ENCODE peak calls at places on chromosome 14, in four cellular contexts. W is progenitor cell of endocrine pancreas, J is AG09309, M is NCI-H2029 treated with DMSO at 0.1 percent for 48 hours. S is an unnamed sample.

GRCh38 chr14:103185051-103186027 is 62.1 kb downstream of the TNFAIP2 start:
- DNase-seq in W (no peak), J (no peak), M (no peak), S (no peak)

GRCh38 chr14:45359766-45360165 is 106.8 kb upstream of the MIS18BP1 start:
- DNase-seq in W (no peak), J (no peak), M (no peak), S (no peak)

GRCh38 chr14:66066991-66067788 is 419.0 kb upstream of the CCDC196 start:
- DNase-seq in W (no peak), J (no peak), M (no peak), S (no peak)

GRCh38 chr14:64109821-64110554 is 184.2 kb downstream of the ESR2 start:
- DNase-seq in W (no peak), J (no peak), M (no peak), S (no peak)

GRCh38 chr14:21860172-21860571 is 186.6 kb upstream of the OR4E1 start:
- DNase-seq in W (no peak), J (no peak), M (no peak), S (no peak)

GRCh38 chr14:96723946-96724345 is 73.2 kb upstream of the VRK1 start:
- DNase-seq in W (no peak), J (no peak), M (no peak), S (no peak)

GRCh38 chr14:94139006-94139405 is 9.6 kb upstream of the IFI27L2 start:
- DNase-seq in W (no peak), J (no peak), M (no peak), S (no peak)

GRCh38 chr14:100159107-100159864 is at the start of gene DEGS2:
- DNase-seq in W (peak), J (no peak), M (no peak), S (no peak)

GRCh38 chr14:61894452-61895077 is 132.3 kb downstream of the SNAPC1 start:
- DNase-seq in W (peak), J (peak), M (peak), S (no peak)

GRCh38 chr14:61252354-61253063 is 28.6 kb downstream of the TMEM30B start:
- DNase-seq in W (peak), J (peak), M (peak), S (peak)

GRCh38 chr14:98512501-98513251 is 759.3 kb downstream of the BCL11B start:
- DNase-seq in W (no peak), J (no peak), M (no peak), S (no peak)

GRCh38 chr14:75609606-75610476 is 31.4 kb downstream of the FLVCR2 start:
- DNase-seq in W (no peak), J (no peak), M (no peak), S (no peak)

GRCh38 chr14:99266181-99267178 is 5.5 kb downstream of the BCL11B start:
- DNase-seq in W (peak), J (peak), M (no peak), S (no peak)

GRCh38 chr14:21723431-21724045 is 49.9 kb upstream of the OR4E1 start:
- DNase-seq in W (no peak), J (no peak), M (no peak), S (no peak)

GRCh38 chr14:53533384-53533975 is 380.4 kb upstream of the DDHD1 start:
- DNase-seq in W (no peak), J (no peak), M (no peak), S (no peak)

GRCh38 chr14:85481471-85481870 is 48.5 kb upstream of the FLRT2 start:
- DNase-seq in W (no peak), J (no peak), M (no peak), S (peak)

GRCh38 chr14:87522575-87522974 is 470.4 kb downstream of the GALC start:
- DNase-seq in W (no peak), J (no peak), M (no peak), S (peak)

GRCh38 chr14:33118653-33119052 is 180.0 kb downstream of the NPAS3 start:
- DNase-seq in W (no peak), J (no peak), M (peak), S (no peak)

GRCh38 chr14:105986896-105987284 is 460.5 kb downstream of the TMEM121 start:
- DNase-seq in W (no peak), J (no peak), M (no peak), S (no peak)

GRCh38 chr14:69460093-69460701 is 24.3 kb upstream of the PLEKHD1 start:
- DNase-seq in W (peak), J (peak), M (peak), S (peak)

GRCh38 chr14:59004012-59004411 is 184.5 kb upstream of the DAAM1 start:
- DNase-seq in W (no peak), J (no peak), M (no peak), S (no peak)

GRCh38 chr14:90507428-90507827 is 110.6 kb downstream of the CALM1 start:
- DNase-seq in W (no peak), J (no peak), M (no peak), S (no peak)

GRCh38 chr14:79278798-79279644 is 932.3 kb downstream of the DIO2 start:
- DNase-seq in W (peak), J (peak), M (no peak), S (peak)

GRCh38 chr14:29663281-29663801 is 264.3 kb downstream of the PRKD1 start:
- DNase-seq in W (no peak), J (no peak), M (no peak), S (no peak)

GRCh38 chr14:77158175-77158908 is 16.8 kb upstream of the ZDHHC22 start:
- DNase-seq in W (no peak), J (peak), M (no peak), S (no peak)

GRCh38 chr14:104103061-104104005 is 17.8 kb downstream of the ASPG start:
- DNase-seq in W (no peak), J (no peak), M (no peak), S (no peak)

GRCh38 chr14:56794088-56794556 is 16.2 kb downstream of the OTX2 start:
- DNase-seq in W (no peak), J (no peak), M (no peak), S (no peak)

GRCh38 chr14:77355811-77356210 is 21.1 kb downstream of the TMED8 start:
- DNase-seq in W (no peak), J (no peak), M (no peak), S (no peak)

GRCh38 chr14:52189330-52189729 is 78.2 kb upstream of the PTGDR start:
- DNase-seq in W (no peak), J (no peak), M (no peak), S (no peak)

GRCh38 chr14:55781046-55781445 is 201.0 kb downstream of the KTN1 start:
- DNase-seq in W (no peak), J (no peak), M (no peak), S (no peak)

GRCh38 chr14:76762617-76763361 is 1.5 kb downstream of the VASH1 start:
- DNase-seq in W (no peak), J (no peak), M (no peak), S (no peak)

GRCh38 chr14:99578541-99579044 is 25.4 kb downstream of the CCDC85C start:
- DNase-seq in W (no peak), J (no peak), M (no peak), S (no peak)

GRCh38 chr14:75222208-75222701 is 45.8 kb upstream of the TMED10 start:
- DNase-seq in W (no peak), J (no peak), M (no peak), S (no peak)

GRCh38 chr14:85590784-85591183 is 60.8 kb downstream of the FLRT2 start:
- DNase-seq in W (no peak), J (no peak), M (no peak), S (no peak)

GRCh38 chr14:56176530-56176929 is 58.3 kb downstream of the PELI2 start:
- DNase-seq in W (no peak), J (no peak), M (peak), S (no peak)

GRCh38 chr14:90578283-90578985 is 181.6 kb downstream of the CALM1 start:
- DNase-seq in W (no peak), J (no peak), M (no peak), S (no peak)

S was measured in LNCaP clone FGC.